ENCODE peak calls at places on chromosome 3, in nine cellular contexts. One of them, this sample, is unnamed.
A peak's percentile ranks its signal among the peaks of the same experiment; 100 is the strongest.

GRCh38 chr3:149216195-149216869 is 5.3 kb downstream of the CP start:
- DNase-seq in NB4: no peak
- DNase-seq in heart right ventricle: no peak
- DNase-seq in pancreas: no peak
- DNase-seq in neural progenitor cell: no peak
- DNase-seq in fibroblast of the aortic adventitia: peak; percentile 20
- DNase-seq in fibroblast of lung: peak; percentile 21
- DNase-seq in AG04450: no peak
- DNase-seq in cardiac muscle cell: peak; percentile 26
- DNase-seq in this sample: no peak

GRCh38 chr3:172654470-172654869 is 56.4 kb downstream of the NCEH1 start:
- DNase-seq in NB4: no peak
- DNase-seq in heart right ventricle: no peak
- DNase-seq in pancreas: no peak
- DNase-seq in neural progenitor cell: no peak
- DNase-seq in fibroblast of the aortic adventitia: no peak
- DNase-seq in fibroblast of lung: no peak
- DNase-seq in AG04450: no peak
- DNase-seq in cardiac muscle cell: no peak
- DNase-seq in this sample: no peak

GRCh38 chr3:19931767-19932188 is 2.2 kb downstream of the EFHB start:
- DNase-seq in NB4: peak; percentile 60
- DNase-seq in heart right ventricle: no peak
- DNase-seq in pancreas: no peak
- DNase-seq in neural progenitor cell: no peak
- DNase-seq in fibroblast of the aortic adventitia: no peak
- DNase-seq in fibroblast of lung: no peak
- DNase-seq in AG04450: no peak
- DNase-seq in cardiac muscle cell: no peak
- DNase-seq in this sample: no peak

GRCh38 chr3:177347611-177348010 is 150.3 kb upstream of the TBL1XR1 start:
- DNase-seq in NB4: no peak
- DNase-seq in heart right ventricle: no peak
- DNase-seq in pancreas: no peak
- DNase-seq in neural progenitor cell: no peak
- DNase-seq in fibroblast of the aortic adventitia: no peak
- DNase-seq in fibroblast of lung: no peak
- DNase-seq in AG04450: no peak
- DNase-seq in cardiac muscle cell: no peak
- DNase-seq in this sample: peak; percentile 29

GRCh38 chr3:110932515-110933095 is 139.0 kb upstream of the NECTIN3 start:
- DNase-seq in NB4: no peak
- DNase-seq in heart right ventricle: no peak
- DNase-seq in pancreas: no peak
- DNase-seq in neural progenitor cell: no peak
- DNase-seq in fibroblast of the aortic adventitia: no peak
- DNase-seq in fibroblast of lung: no peak
- DNase-seq in AG04450: no peak
- DNase-seq in cardiac muscle cell: no peak
- DNase-seq in this sample: no peak

GRCh38 chr3:98599647-98600411 is 6.4 kb upstream of the CPOX start:
- DNase-seq in NB4: no peak
- DNase-seq in heart right ventricle: no peak
- DNase-seq in pancreas: no peak
- DNase-seq in neural progenitor cell: no peak
- DNase-seq in fibroblast of the aortic adventitia: no peak
- DNase-seq in fibroblast of lung: peak; percentile 38
- DNase-seq in AG04450: no peak
- DNase-seq in cardiac muscle cell: no peak
- DNase-seq in this sample: no peak

GRCh38 chr3:159130108-159130507 is 328.3 kb downstream of the MFSD1 start:
- DNase-seq in NB4: peak; percentile 16
- DNase-seq in heart right ventricle: no peak
- DNase-seq in pancreas: no peak
- DNase-seq in neural progenitor cell: peak; percentile 42
- DNase-seq in fibroblast of the aortic adventitia: peak; percentile 18
- DNase-seq in fibroblast of lung: no peak
- DNase-seq in AG04450: no peak
- DNase-seq in cardiac muscle cell: no peak
- DNase-seq in this sample: no peak

GRCh38 chr3:12221663-12222062 is 63.0 kb upstream of the TIMP4 start:
- DNase-seq in NB4: no peak
- DNase-seq in heart right ventricle: no peak
- DNase-seq in pancreas: no peak
- DNase-seq in neural progenitor cell: no peak
- DNase-seq in fibroblast of the aortic adventitia: no peak
- DNase-seq in fibroblast of lung: no peak
- DNase-seq in AG04450: no peak
- DNase-seq in cardiac muscle cell: no peak
- DNase-seq in this sample: no peak

GRCh38 chr3:9253327-9253726 is 3.9 kb upstream of the SRGAP3 start:
- DNase-seq in NB4: no peak
- DNase-seq in heart right ventricle: no peak
- DNase-seq in pancreas: no peak
- DNase-seq in neural progenitor cell: no peak
- DNase-seq in fibroblast of the aortic adventitia: no peak
- DNase-seq in fibroblast of lung: no peak
- DNase-seq in AG04450: no peak
- DNase-seq in cardiac muscle cell: no peak
- DNase-seq in this sample: no peak

GRCh38 chr3:55620361-55621025 is 133.4 kb upstream of the WNT5A start:
- DNase-seq in NB4: no peak
- DNase-seq in heart right ventricle: no peak
- DNase-seq in pancreas: no peak
- DNase-seq in neural progenitor cell: no peak
- DNase-seq in fibroblast of the aortic adventitia: no peak
- DNase-seq in fibroblast of lung: peak; percentile 43
- DNase-seq in AG04450: peak; percentile 38
- DNase-seq in cardiac muscle cell: no peak
- DNase-seq in this sample: no peak

GRCh38 chr3:52441772-52442332 is 3.1 kb downstream of the SEMA3G start:
- DNase-seq in NB4: no peak
- DNase-seq in heart right ventricle: no peak
- DNase-seq in pancreas: no peak
- DNase-seq in neural progenitor cell: no peak
- DNase-seq in fibroblast of the aortic adventitia: no peak
- DNase-seq in fibroblast of lung: no peak
- DNase-seq in AG04450: no peak
- DNase-seq in cardiac muscle cell: no peak
- DNase-seq in this sample: no peak

GRCh38 chr3:48990636-48991421 is 788 bp downstream of the P4HTM start:
- DNase-seq in NB4: no peak
- DNase-seq in heart right ventricle: no peak
- DNase-seq in pancreas: peak; percentile 43
- DNase-seq in neural progenitor cell: peak; percentile 72
- DNase-seq in fibroblast of the aortic adventitia: peak; percentile 35
- DNase-seq in fibroblast of lung: peak; percentile 23
- DNase-seq in AG04450: no peak
- DNase-seq in cardiac muscle cell: peak; percentile 35
- DNase-seq in this sample: no peak

GRCh38 chr3:150414273-150414672 is 6.2 kb downstream of the TSC22D2 start:
- DNase-seq in NB4: no peak
- DNase-seq in heart right ventricle: no peak
- DNase-seq in pancreas: no peak
- DNase-seq in neural progenitor cell: peak; percentile 44
- DNase-seq in fibroblast of the aortic adventitia: peak; percentile 55
- DNase-seq in fibroblast of lung: peak; percentile 54
- DNase-seq in AG04450: no peak
- DNase-seq in cardiac muscle cell: peak; percentile 55
- DNase-seq in this sample: no peak

GRCh38 chr3:55198554-55198953 is 270.7 kb upstream of the LRTM1 start:
- DNase-seq in NB4: peak; percentile 5
- DNase-seq in heart right ventricle: no peak
- DNase-seq in pancreas: no peak
- DNase-seq in neural progenitor cell: no peak
- DNase-seq in fibroblast of the aortic adventitia: peak; percentile 94
- DNase-seq in fibroblast of lung: peak; percentile 79
- DNase-seq in AG04450: peak; percentile 92
- DNase-seq in cardiac muscle cell: no peak
- DNase-seq in this sample: no peak

GRCh38 chr3:81758275-81758674 is 3.2 kb downstream of the GBE1 start:
- DNase-seq in NB4: no peak
- DNase-seq in heart right ventricle: no peak
- DNase-seq in pancreas: no peak
- DNase-seq in neural progenitor cell: no peak
- DNase-seq in fibroblast of the aortic adventitia: peak; percentile 80
- DNase-seq in fibroblast of lung: peak; percentile 92
- DNase-seq in AG04450: no peak
- DNase-seq in cardiac muscle cell: no peak
- DNase-seq in this sample: no peak

GRCh38 chr3:55910543-55910942 is 423.4 kb upstream of the WNT5A start:
- DNase-seq in NB4: no peak
- DNase-seq in heart right ventricle: no peak
- DNase-seq in pancreas: no peak
- DNase-seq in neural progenitor cell: no peak
- DNase-seq in fibroblast of the aortic adventitia: no peak
- DNase-seq in fibroblast of lung: peak; percentile 21
- DNase-seq in AG04450: no peak
- DNase-seq in cardiac muscle cell: no peak
- DNase-seq in this sample: no peak

GRCh38 chr3:172622916-172623700 is 87.8 kb downstream of the NCEH1 start:
- DNase-seq in NB4: peak; percentile 42
- DNase-seq in heart right ventricle: no peak
- DNase-seq in pancreas: no peak
- DNase-seq in neural progenitor cell: peak; percentile 51
- DNase-seq in fibroblast of the aortic adventitia: peak; percentile 77
- DNase-seq in fibroblast of lung: peak; percentile 58
- DNase-seq in AG04450: no peak
- DNase-seq in cardiac muscle cell: peak; percentile 50
- DNase-seq in this sample: no peak

GRCh38 chr3:36524560-36524959 is 144.3 kb downstream of the STAC start:
- DNase-seq in NB4: no peak
- DNase-seq in heart right ventricle: no peak
- DNase-seq in pancreas: no peak
- DNase-seq in neural progenitor cell: no peak
- DNase-seq in fibroblast of the aortic adventitia: no peak
- DNase-seq in fibroblast of lung: no peak
- DNase-seq in AG04450: no peak
- DNase-seq in cardiac muscle cell: no peak
- DNase-seq in this sample: no peak

GRCh38 chr3:37221407-37221806 is 47.0 kb upstream of the LRRFIP2 start:
- DNase-seq in NB4: no peak
- DNase-seq in heart right ventricle: no peak
- DNase-seq in pancreas: no peak
- DNase-seq in neural progenitor cell: no peak
- DNase-seq in fibroblast of the aortic adventitia: peak; percentile 73
- DNase-seq in fibroblast of lung: peak; percentile 51
- DNase-seq in AG04450: no peak
- DNase-seq in cardiac muscle cell: no peak
- DNase-seq in this sample: no peak

GRCh38 chr3:99789322-99789721 is 28.3 kb upstream of the CMSS1 start:
- DNase-seq in NB4: peak; percentile 49
- DNase-seq in heart right ventricle: no peak
- DNase-seq in pancreas: no peak
- DNase-seq in neural progenitor cell: peak; percentile 57
- DNase-seq in fibroblast of the aortic adventitia: peak; percentile 82
- DNase-seq in fibroblast of lung: peak; percentile 81
- DNase-seq in AG04450: peak; percentile 16
- DNase-seq in cardiac muscle cell: peak; percentile 48
- DNase-seq in this sample: no peak

GRCh38 chr3:170054204-170054603 is 16.4 kb downstream of the GPR160 start:
- DNase-seq in NB4: peak; percentile 39
- DNase-seq in heart right ventricle: no peak
- DNase-seq in pancreas: no peak
- DNase-seq in neural progenitor cell: no peak
- DNase-seq in fibroblast of the aortic adventitia: peak; percentile 14
- DNase-seq in fibroblast of lung: peak; percentile 26
- DNase-seq in AG04450: no peak
- DNase-seq in cardiac muscle cell: no peak
- DNase-seq in this sample: no peak
- TF ChIP-seq CTCF in NB4: peak; percentile 29
- TF ChIP-seq CTCF in heart right ventricle: no peak
- TF ChIP-seq CTCF in pancreas: no peak
- TF ChIP-seq CTCF in neural progenitor cell: peak; percentile 19
- TF ChIP-seq CTCF in fibroblast of the aortic adventitia: peak; percentile 27
- TF ChIP-seq CTCF in fibroblast of lung: peak; percentile 12
- TF ChIP-seq CTCF in AG04450: peak; percentile 45
- TF ChIP-seq CTCF in cardiac muscle cell: peak; percentile 39
- TF ChIP-seq CTCF in this sample: no peak

GRCh38 chr3:140014831-140015495 is 80.0 kb downstream of the CLSTN2 start:
- DNase-seq in NB4: no peak
- DNase-seq in heart right ventricle: no peak
- DNase-seq in pancreas: no peak
- DNase-seq in neural progenitor cell: no peak
- DNase-seq in fibroblast of the aortic adventitia: no peak
- DNase-seq in fibroblast of lung: no peak
- DNase-seq in AG04450: no peak
- DNase-seq in cardiac muscle cell: no peak
- DNase-seq in this sample: no peak
- TF ChIP-seq CTCF in NB4: no peak
- TF ChIP-seq CTCF in heart right ventricle: no peak
- TF ChIP-seq CTCF in pancreas: no peak
- TF ChIP-seq CTCF in neural progenitor cell: no peak
- TF ChIP-seq CTCF in fibroblast of the aortic adventitia: no peak
- TF ChIP-seq CTCF in fibroblast of lung: no peak
- TF ChIP-seq CTCF in AG04450: no peak
- TF ChIP-seq CTCF in cardiac muscle cell: no peak
- TF ChIP-seq CTCF in this sample: no peak

DNA sequence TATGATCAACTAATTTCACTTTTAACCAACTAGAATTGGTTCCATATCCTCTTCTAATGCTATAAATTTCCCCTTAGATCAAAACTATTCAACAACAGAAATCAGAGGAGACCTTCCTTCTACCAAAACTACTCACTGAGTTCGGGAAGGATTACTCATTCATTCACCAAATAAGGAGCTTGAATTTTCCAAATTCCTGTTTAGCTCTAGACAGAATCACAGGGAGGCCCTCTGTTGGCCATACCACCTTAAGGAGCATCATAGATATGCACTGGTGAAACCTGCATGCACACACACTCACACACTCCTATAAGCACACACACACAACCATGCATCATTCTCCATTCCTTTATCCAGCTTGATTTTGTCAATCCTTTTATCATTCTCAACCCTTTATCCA is 49.0 kb downstream of the SUCLG2 start:
- DNase-seq in NB4: no peak
- DNase-seq in heart right ventricle: no peak
- DNase-seq in pancreas: no peak
- DNase-seq in neural progenitor cell: no peak
- DNase-seq in fibroblast of the aortic adventitia: peak; percentile 81
- DNase-seq in fibroblast of lung: peak; percentile 75
- DNase-seq in AG04450: peak; percentile 50
- DNase-seq in cardiac muscle cell: no peak
- DNase-seq in this sample: no peak
- TF ChIP-seq CTCF in NB4: no peak
- TF ChIP-seq CTCF in heart right ventricle: no peak
- TF ChIP-seq CTCF in pancreas: no peak
- TF ChIP-seq CTCF in neural progenitor cell: no peak
- TF ChIP-seq CTCF in fibroblast of the aortic adventitia: peak; percentile 61
- TF ChIP-seq CTCF in fibroblast of lung: peak; percentile 56
- TF ChIP-seq CTCF in AG04450: peak; percentile 71
- TF ChIP-seq CTCF in cardiac muscle cell: peak; percentile 53
- TF ChIP-seq CTCF in this sample: no peak

DNA sequence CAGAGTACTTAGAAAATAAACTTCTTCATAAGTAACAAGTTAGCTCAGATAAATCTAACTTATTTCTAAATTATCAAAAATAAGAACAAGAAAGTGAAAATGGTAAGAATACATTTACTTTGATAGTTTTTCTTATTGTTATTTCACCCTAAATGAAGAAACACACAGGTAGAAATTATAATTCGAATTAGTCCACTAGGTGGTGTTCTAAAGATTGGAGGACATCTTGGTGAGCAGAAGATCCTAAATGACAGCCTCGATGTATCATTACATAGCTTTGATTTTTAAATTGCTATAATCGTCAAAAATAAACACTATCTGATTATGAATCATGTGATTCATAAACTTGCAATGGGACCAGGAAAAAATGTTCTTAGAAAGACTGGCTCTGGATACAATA is 280.8 kb upstream of the UBE2E2 start:
- DNase-seq in NB4: peak; percentile 6
- DNase-seq in heart right ventricle: no peak
- DNase-seq in pancreas: no peak
- DNase-seq in neural progenitor cell: peak; percentile 10
- DNase-seq in fibroblast of the aortic adventitia: peak; percentile 29
- DNase-seq in fibroblast of lung: peak; percentile 10
- DNase-seq in AG04450: no peak
- DNase-seq in cardiac muscle cell: no peak
- DNase-seq in this sample: no peak
- TF ChIP-seq CTCF in NB4: no peak
- TF ChIP-seq CTCF in heart right ventricle: no peak
- TF ChIP-seq CTCF in pancreas: no peak
- TF ChIP-seq CTCF in neural progenitor cell: peak; percentile 53
- TF ChIP-seq CTCF in fibroblast of the aortic adventitia: peak; percentile 31
- TF ChIP-seq CTCF in fibroblast of lung: peak; percentile 10
- TF ChIP-seq CTCF in AG04450: peak; percentile 36
- TF ChIP-seq CTCF in cardiac muscle cell: peak; percentile 29
- TF ChIP-seq CTCF in this sample: no peak

This sample was measured in lower leg skin.